ENCODE peak calls at places on chromosomes 1 and 21, in nine cellular contexts. E is OCI-LY7, X is left ventricle myocardium inferior, O is pancreas, V is left lung, L is astrocyte of the spinal cord, A is upper lobe of left lung, C is psoas muscle, B is BJ. N is an unnamed sample.

GRCh38 chr1:75014250-75014649 is 119.9 kb upstream of the LHX8 start:
- DNase-seq in V (no peak), A (no peak), B (no peak), E (no peak), C (no peak), X (no peak), O (no peak), L (no peak), N (no peak)

GRCh38 chr1:25837253-25837875 is 17.6 kb downstream of the MTFR1L start:
- DNase-seq in E (peak; percentile 33), A (no peak), B (no peak), L (peak; percentile 9), V (no peak), X (no peak), C (no peak), O (no peak), N (peak; percentile 24)

GRCh38 chr1:30693366-30693765 is 30.0 kb downstream of the MATN1 start:
- DNase-seq in B (no peak), E (no peak), A (no peak), L (no peak), X (no peak), C (no peak), O (no peak), V (peak; percentile 16), N (no peak)

GRCh38 chr21:27371688-27372331 is 404.9 kb upstream of the ADAMTS5 start:
- DNase-seq in E (no peak), B (no peak), A (no peak), O (no peak), C (no peak), L (no peak), X (no peak), V (no peak), N (peak; percentile 90)

GRCh38 chr21:38438476-38438893 is 59.8 kb downstream of the ERG start:
- DNase-seq in A (no peak), B (peak; percentile 51), O (no peak), L (peak; percentile 72), E (no peak), V (peak; percentile 61), X (peak; percentile 67), C (peak; percentile 28), N (peak; percentile 88)

GRCh38 chr1:230371923-230372703 is 54.0 kb downstream of the PGBD5 start:
- DNase-seq in C (no peak), E (no peak), O (no peak), B (no peak), A (no peak), L (no peak), X (no peak), V (no peak), N (no peak)

GRCh38 chr1:99520121-99520520 is 125.8 kb upstream of the PALMD start:
- DNase-seq in A (no peak), V (no peak), B (no peak), C (no peak), L (no peak), O (no peak), E (no peak), X (no peak), N (no peak)

GRCh38 chr1:22052115-22053017 is at the start of gene CDC42:
- DNase-seq in V (peak; percentile 98), C (peak; percentile 97), A (peak; percentile 99), O (peak; percentile 99), E (peak; percentile 97), L (peak; percentile 96), B (peak; percentile 65), X (peak; percentile 97), N (peak; percentile 96)

DNA sequence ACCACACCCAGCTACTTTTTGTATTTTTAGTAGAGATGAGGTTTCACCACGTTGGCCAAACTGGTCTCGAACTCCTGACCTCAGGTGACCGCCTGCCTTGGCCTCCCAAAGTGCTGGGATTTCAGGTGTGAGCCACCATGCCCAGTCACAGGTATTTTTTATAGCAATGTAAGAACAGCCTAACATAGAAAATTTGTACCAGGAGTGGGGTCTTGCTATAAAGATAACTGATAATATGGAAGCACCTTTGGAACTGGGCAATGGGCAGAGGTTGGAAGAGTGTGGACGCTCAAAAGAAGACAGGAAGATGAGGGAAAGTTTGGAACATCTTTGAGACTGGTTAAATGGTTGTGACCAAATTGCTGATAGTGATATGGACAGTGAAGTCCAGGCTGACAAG is 99.2 kb downstream of the GDAP2 start:
- DNase-seq in B (no peak), A (no peak), E (no peak), V (no peak), C (no peak), L (no peak), O (no peak), X (no peak), N (no peak)
- TF ChIP-seq CTCF in B (no peak), A (no peak), E (no peak), V (no peak), C (no peak), L (no peak), O (no peak), X (no peak), N (no peak)

GRCh38 chr21:42655797-42656770 is 2.7 kb downstream of the PDE9A start:
- DNase-seq in C (no peak), L (no peak), X (no peak), E (peak; percentile 61), A (peak; percentile 37), O (peak; percentile 40), V (no peak), B (no peak), N (no peak)

GRCh38 chr21:42653492-42654061 is at the start of gene PDE9A:
- DNase-seq in O (peak; percentile 75), E (peak; percentile 51), B (no peak), L (no peak), A (peak; percentile 89), X (no peak), C (peak; percentile 31), V (no peak), N (no peak)

GRCh38 chr21:42652527-42653491 is 612 bp upstream of the PDE9A start:
- DNase-seq in B (no peak), C (peak; percentile 73), X (peak; percentile 64), V (peak; percentile 78), O (peak; percentile 86), E (no peak), A (peak; percentile 85), L (peak; percentile 10), N (peak; percentile 76)

GRCh38 chr21:42654913-42655796 is 1.7 kb downstream of the PDE9A start:
- DNase-seq in A (no peak), C (no peak), E (peak; percentile 30), V (no peak), O (no peak), L (no peak), B (no peak), X (no peak), N (no peak)

DNA sequence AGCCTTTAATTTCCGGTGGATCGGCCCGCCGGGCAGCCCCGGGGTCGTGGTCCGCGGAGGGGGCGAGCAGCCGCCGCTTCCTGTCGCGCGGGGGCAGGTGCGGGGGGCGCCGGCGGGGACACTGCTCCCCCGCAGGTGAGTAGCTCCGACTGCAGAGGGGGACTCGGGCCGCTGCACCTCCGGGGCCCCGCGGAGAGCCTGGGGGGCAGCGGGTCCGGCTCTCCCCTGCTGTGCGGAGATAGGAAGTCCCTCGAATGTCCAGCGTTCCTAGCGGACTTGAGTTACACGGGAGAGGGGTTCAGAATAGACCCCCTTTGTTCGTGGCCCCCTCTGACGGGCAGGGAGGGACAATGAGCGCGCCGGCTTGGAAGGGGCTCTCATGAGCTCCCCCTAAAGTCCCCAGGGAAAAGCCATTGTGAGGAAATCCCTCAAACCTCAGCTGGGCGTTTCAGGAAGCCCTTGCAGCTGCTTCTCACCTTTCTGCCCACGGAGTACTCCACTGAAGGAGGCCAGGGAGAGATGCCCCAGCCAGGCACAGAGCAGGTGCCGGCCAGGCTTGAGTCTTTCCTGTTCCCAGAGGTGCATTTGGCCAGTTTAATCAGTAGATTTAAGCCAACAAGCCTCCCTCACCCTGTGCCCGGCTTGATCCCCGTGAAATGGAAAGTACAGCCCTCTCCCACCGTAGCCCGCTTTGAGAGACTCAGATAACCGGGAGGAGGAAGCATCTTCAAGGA is 925 bp downstream of the PDE9A start:
- DNase-seq in O (peak; percentile 46), L (no peak), B (no peak), X (no peak), E (peak; percentile 89), C (no peak), V (no peak), A (peak; percentile 86), N (peak; percentile 26)
- H3K4me3 ChIP-seq in O (peak overlapping the region; percentile 38), L (no peak overlapping the region), B (no peak overlapping the region), X (peak overlapping the region; percentile 80), E (peak overlapping the region; percentile 71), C (peak overlapping the region; percentile 66), V (peak overlapping the region; percentile 60), A (peak overlapping the region; percentile 38), N (peak overlapping the region; percentile 63)

GRCh38 chr1:2556277-2557145 is at the start of gene TNFRSF14:
- DNase-seq in L (peak; percentile 63), A (peak; percentile 84), C (peak; percentile 46), B (no peak), E (peak; percentile 70), O (peak; percentile 80), X (no peak), V (peak; percentile 68), N (peak; percentile 75)

GRCh38 chr1:2554621-2555387 is 1.4 kb upstream of the TNFRSF14 start:
- DNase-seq in L (no peak), X (no peak), O (peak; percentile 68), B (no peak), A (peak; percentile 59), V (no peak), E (peak; percentile 70), C (no peak), N (no peak)

GRCh38 chr1:2557146-2558029 is 1.2 kb downstream of the TNFRSF14 start:
- DNase-seq in E (no peak), O (peak; percentile 83), C (no peak), L (no peak), B (no peak), X (no peak), V (no peak), A (peak; percentile 76), N (no peak)

GRCh38 chr1:2553871-2554620 is 2.1 kb upstream of the TNFRSF14 start:
- DNase-seq in B (no peak), L (no peak), O (peak; percentile 64), V (no peak), C (no peak), A (peak; percentile 70), X (no peak), E (no peak), N (no peak)

DNA sequence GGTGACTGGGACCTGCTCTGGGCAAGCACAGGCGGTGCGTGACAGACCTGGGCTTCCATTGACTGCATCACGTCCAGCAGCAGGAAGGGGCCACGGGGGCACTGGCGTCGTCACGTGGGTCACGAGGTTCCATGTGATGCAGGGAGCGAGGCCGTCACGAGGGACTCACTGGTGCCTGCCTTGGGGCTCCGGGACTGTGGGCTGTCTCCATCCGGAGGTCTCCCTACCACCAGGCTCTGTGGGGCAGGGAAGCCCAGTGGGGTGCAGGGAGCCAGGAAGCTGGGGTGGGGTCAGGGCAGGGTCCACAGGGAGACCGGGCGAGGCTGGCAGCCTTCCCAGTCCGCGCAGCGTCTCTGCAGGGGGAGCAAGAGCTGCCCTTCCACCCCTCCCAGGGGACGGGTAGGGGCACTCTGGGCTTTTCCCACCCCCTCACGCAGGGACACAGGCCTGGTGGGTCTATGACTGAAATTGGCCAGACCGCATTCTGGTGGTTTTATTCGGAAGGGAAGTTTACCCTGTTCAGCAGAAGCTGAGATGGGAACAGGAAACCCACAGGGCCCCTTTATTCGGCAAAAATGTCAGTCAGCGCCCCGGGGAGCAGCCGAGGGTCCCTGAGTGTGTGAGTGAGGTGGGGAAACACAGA is 416 bp upstream of the TNFRSF14 start:
- DNase-seq in E (peak; percentile 45), C (peak; percentile 82), L (no peak), V (peak; percentile 93), A (peak; percentile 91), O (peak; percentile 86), B (no peak), X (peak; percentile 81), N (peak; percentile 76)
- TF ChIP-seq CTCF in E (no peak), C (no peak), L (no peak), V (no peak), A (no peak), O (no peak), B (no peak), X (no peak), N (no peak)

GRCh38 chr1:200741808-200742207 is 3.1 kb downstream of the CAMSAP2 start:
- DNase-seq in E (peak; percentile 29), C (no peak), A (no peak), X (no peak), V (no peak), O (no peak), B (no peak), L (no peak), N (no peak)
- H3K4me3 ChIP-seq in E (peak overlapping the region; percentile 97), C (peak overlapping the region; percentile 97), A (no peak overlapping the region), X (peak overlapping the region; percentile 92), V (peak overlapping the region; percentile 60), O (no peak overlapping the region), B (peak overlapping the region; percentile 84), L (peak overlapping the region; percentile 91), N (peak overlapping the region; percentile 97)